ENCODE peak calls at places on chromosomes 11 and 22, in nine cellular contexts. U is MM.1S; H is bronchial epithelial cell; Q is GM04503; J is ELF-1; G is HFFc6; Z is HT-29; I is iris pigment epithelial cell; X is stimulated activated CD4-positive, alpha-beta T cell treated with anti-CD3 and anti-CD28 coated beads, Interleukin-2, amount 100 ng/mL, for 48 hours. B is an unnamed sample.

GRCh38 chr11:864928-865327 is 22.3 kb downstream of the TSPAN4 start:
- DNase-seq in U (no peak), H (no peak), Q (no peak), J (no peak), G (no peak), Z (no peak), I (no peak), X (no peak), B (no peak)

GRCh38 chr22:45852826-45853225 is 124.1 kb downstream of the WNT7B start:
- DNase-seq in U (no peak), H (no peak), Q (no peak), J (no peak), G (no peak), Z (no peak), I (no peak), X (no peak), B (no peak)

GRCh38 chr11:120776683-120777010 is 247.3 kb upstream of the TBCEL start:
- DNase-seq in U (no peak), H (no peak), Q (no peak), J (no peak), G (no peak), Z (no peak), I (no peak), X (no peak), B (no peak)

GRCh38 chr11:28176231-28176853 is 68.2 kb downstream of the METTL15 start:
- DNase-seq in U (no peak), H (peak), Q (peak), J (no peak), G (peak), Z (no peak), I (no peak), X (no peak), B (no peak)

GRCh38 chr11:47511927-47512326 is 41.0 kb downstream of the CELF1 start:
- DNase-seq in U (no peak), H (no peak), Q (no peak), J (no peak), G (no peak), Z (no peak), I (no peak), X (no peak), B (no peak)

GRCh38 chr11:99098751-99099150 is 78.0 kb downstream of the CNTN5 start:
- DNase-seq in U (peak), H (no peak), Q (no peak), J (no peak), G (no peak), Z (no peak), I (no peak), X (no peak), B (no peak)

GRCh38 chr11:70077411-70078094 is 564 bp upstream of the ANO1 start:
- DNase-seq in U (no peak), H (no peak), Q (no peak), J (no peak), G (no peak), Z (no peak), I (no peak), X (no peak), B (no peak)

GRCh38 chr11:35192347-35192746 is 53.4 kb downstream of the CD44 start:
- DNase-seq in U (no peak), H (no peak), Q (no peak), J (peak), G (no peak), Z (no peak), I (no peak), X (no peak), B (no peak)

GRCh38 chr22:42289671-42290269 is 19.3 kb upstream of the TCF20 start:
- DNase-seq in U (no peak), H (no peak), Q (no peak), J (no peak), G (no peak), Z (no peak), I (no peak), X (no peak), B (no peak)

GRCh38 chr11:61983419-61983818 is 16.0 kb upstream of the FTH1 start:
- DNase-seq in U (no peak), H (no peak), Q (no peak), J (no peak), G (no peak), Z (no peak), I (no peak), X (no peak), B (no peak)

GRCh38 chr22:45242778-45243191 is 2.1 kb upstream of the KIAA0930 start:
- DNase-seq in U (no peak), H (peak), Q (no peak), J (no peak), G (no peak), Z (no peak), I (no peak), X (no peak), B (peak)

GRCh38 chr11:124879999-124880611 is 14.9 kb downstream of the ROBO3 start:
- DNase-seq in U (no peak), H (no peak), Q (no peak), J (no peak), G (no peak), Z (no peak), I (no peak), X (no peak), B (no peak)

GRCh38 chr11:125264091-125265022 is 99.8 kb downstream of the PKNOX2 start:
- DNase-seq in U (no peak), H (no peak), Q (no peak), J (no peak), G (no peak), Z (no peak), I (no peak), X (no peak), B (no peak)

B was measured in DMS53.